ENCODE peak calls at places on chromosome 4, in eight cellular contexts. E is kidney, M is pancreas, W is tibial nerve, I is uterus, X is left ventricle myocardium inferior, F is fibroblast of lung, R is A549. U is an unnamed sample.

GRCh38 chr4:32161382-32161781 is 1441.2 kb downstream of the PCDH7 start:
- DNase-seq in E (no peak), F (peak), W (no peak), I (no peak), M (no peak), X (no peak), R (no peak), U (no peak)

GRCh38 chr4:154004028-154004427 is 215.1 kb upstream of the SFRP2 start:
- DNase-seq in M (no peak), R (no peak), E (no peak), F (peak), I (no peak), X (no peak), W (no peak), U (no peak)

GRCh38 chr4:3250956-3251690 is 2.2 kb downstream of the MSANTD1 start:
- DNase-seq in M (no peak), R (no peak), F (no peak), X (peak), I (peak), E (peak), W (no peak), U (no peak)

GRCh38 chr4:45693746-45694145 is 430.1 kb downstream of the GABRG1 start:
- DNase-seq in X (no peak), E (no peak), M (no peak), W (no peak), I (no peak), R (no peak), F (peak), U (no peak)

GRCh38 chr4:95963456-95963855 is 123.6 kb downstream of the PDHA2 start:
- DNase-seq in I (no peak), E (no peak), X (no peak), M (no peak), F (no peak), R (no peak), W (no peak), U (no peak)

GRCh38 chr4:153577053-153577452 is 107.0 kb upstream of the TLR2 start:
- DNase-seq in I (no peak), X (no peak), W (no peak), F (no peak), E (no peak), R (no peak), M (no peak), U (no peak)

GRCh38 chr4:177005801-177006230 is 213.1 kb upstream of the VEGFC start:
- DNase-seq in X (no peak), W (no peak), F (peak), R (peak), E (no peak), I (no peak), M (no peak), U (peak)

GRCh38 chr4:76703123-76703490 is 194.8 kb downstream of the SOWAHB start:
- DNase-seq in X (no peak), R (peak), E (no peak), W (no peak), M (no peak), F (no peak), I (no peak), U (no peak)

GRCh38 chr4:92235741-92236140 is 68.0 kb upstream of the GRID2 start:
- DNase-seq in X (no peak), W (no peak), E (no peak), I (no peak), F (peak), R (no peak), M (no peak), U (no peak)

GRCh38 chr4:152257601-152258066 is 278.3 kb downstream of the FBXW7 start:
- DNase-seq in X (no peak), E (no peak), W (no peak), M (no peak), I (no peak), F (no peak), R (no peak), U (no peak)

GRCh38 chr4:110959041-110959643 is 336.3 kb upstream of the PITX2 start:
- DNase-seq in E (no peak), X (no peak), M (no peak), W (no peak), I (no peak), F (peak), R (peak), U (no peak)

GRCh38 chr4:152806492-152807125 is 26.9 kb downstream of the ARFIP1 start:
- DNase-seq in E (no peak), I (no peak), M (no peak), F (peak), W (no peak), X (no peak), R (no peak), U (no peak)

GRCh38 chr4:111066887-111067286 is 444.0 kb upstream of the PITX2 start:
- DNase-seq in F (no peak), I (no peak), R (no peak), X (no peak), W (no peak), M (no peak), E (no peak), U (no peak)

GRCh38 chr4:132642196-132642817 is 506.8 kb upstream of the PCDH10 start:
- DNase-seq in X (no peak), M (no peak), F (peak), R (peak), E (no peak), I (no peak), W (peak), U (peak)

GRCh38 chr4:51836531-51836930 is 6.4 kb upstream of the DCUN1D4 start:
- DNase-seq in M (no peak), R (no peak), F (no peak), E (no peak), X (no peak), W (no peak), I (no peak), U (no peak)

GRCh38 chr4:103720661-103721060 is 876 bp upstream of the TACR3 start:
- DNase-seq in F (no peak), R (no peak), I (no peak), M (no peak), X (no peak), W (no peak), E (no peak), U (no peak)

GRCh38 chr4:8314691-8315255 is 45.2 kb downstream of the HTRA3 start:
- DNase-seq in R (no peak), F (no peak), E (no peak), W (no peak), X (no peak), I (peak), M (no peak), U (no peak)

GRCh38 chr4:66376921-66377320 is 706.6 kb upstream of the EPHA5 start:
- DNase-seq in W (no peak), I (no peak), R (no peak), X (no peak), M (no peak), F (no peak), E (no peak), U (no peak)

GRCh38 chr4:65600656-65601055 is 69.6 kb downstream of the EPHA5 start:
- DNase-seq in W (no peak), X (no peak), R (no peak), I (no peak), M (no peak), F (no peak), E (no peak), U (no peak)

GRCh38 chr4:151857368-151857767 is 96.6 kb upstream of the GATB start:
- DNase-seq in X (no peak), F (no peak), R (no peak), I (no peak), M (no peak), E (no peak), W (no peak), U (no peak)

GRCh38 chr4:158182736-158183135 is 9.9 kb upstream of the GASK1B start:
- DNase-seq in M (no peak), X (no peak), R (no peak), F (no peak), E (peak), I (no peak), W (no peak), U (no peak)

GRCh38 chr4:16665942-16666586 is 232.4 kb downstream of the LDB2 start:
- DNase-seq in X (no peak), F (no peak), W (no peak), M (no peak), I (no peak), R (no peak), E (no peak), U (no peak)

GRCh38 chr4:152052431-152053057 is 291.7 kb upstream of the GATB start:
- DNase-seq in X (no peak), F (peak), M (no peak), R (no peak), E (no peak), W (no peak), I (no peak), U (no peak)

GRCh38 chr4:1777822-1778641 is 15.1 kb upstream of the FGFR3 start:
- DNase-seq in W (no peak), I (no peak), X (no peak), E (no peak), F (no peak), M (peak), R (peak), U (no peak)

GRCh38 chr4:155807021-155807420 is 48.2 kb downstream of the GUCY1B1 start:
- DNase-seq in E (no peak), F (peak), I (no peak), R (no peak), X (no peak), M (no peak), W (no peak), U (no peak)

GRCh38 chr4:158781963-158782362 is 13.1 kb downstream of the FNIP2 start:
- DNase-seq in X (no peak), E (no peak), R (no peak), M (no peak), W (no peak), I (no peak), F (no peak), U (no peak)

DNA sequence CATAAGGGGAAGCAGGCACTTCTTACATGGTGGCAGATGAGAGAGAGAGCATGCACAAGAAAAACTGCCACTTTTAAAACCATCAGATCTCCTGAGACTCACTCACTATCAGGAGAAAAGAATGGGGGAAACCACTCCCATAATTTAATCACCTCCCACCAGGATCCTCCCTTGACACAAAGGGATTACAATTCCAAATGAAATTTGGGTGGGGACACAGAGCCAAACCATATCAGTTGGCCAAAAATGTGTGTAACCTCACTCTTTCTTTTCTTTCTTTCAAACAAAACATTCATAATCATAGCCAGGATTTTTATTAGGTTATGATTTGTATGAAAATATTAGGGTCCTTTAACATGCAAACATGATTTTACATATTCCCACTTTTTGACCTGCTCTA is 222.1 kb downstream of the PCDH18 start:
- DNase-seq in E (no peak), M (no peak), X (no peak), I (no peak), W (no peak), F (no peak), R (no peak), U (no peak)
- H3K27ac ChIP-seq in E (no peak), M (no peak), X (peak), I (peak), W (peak), F (peak), R (no peak), U (no peak)

GRCh38 chr4:100311181-100311580 is 120.9 kb upstream of the DDIT4L start:
- DNase-seq in F (no peak), X (no peak), R (peak), E (no peak), W (no peak), I (no peak), M (no peak), U (no peak)
- TF ChIP-seq CTCF in F (no peak), X (no peak), R (no peak), E (peak), W (no peak), I (no peak), M (no peak), U (no peak)

GRCh38 chr4:38320349-38320707 is 343.7 kb upstream of the KLF3 start:
- DNase-seq in W (no peak), R (no peak), X (no peak), E (no peak), M (no peak), F (no peak), I (no peak), U (no peak)
- H3K27ac ChIP-seq in W (peak), R (peak), X (peak), E (no peak), M (peak), F (no peak), I (peak), U (peak)

DNA sequence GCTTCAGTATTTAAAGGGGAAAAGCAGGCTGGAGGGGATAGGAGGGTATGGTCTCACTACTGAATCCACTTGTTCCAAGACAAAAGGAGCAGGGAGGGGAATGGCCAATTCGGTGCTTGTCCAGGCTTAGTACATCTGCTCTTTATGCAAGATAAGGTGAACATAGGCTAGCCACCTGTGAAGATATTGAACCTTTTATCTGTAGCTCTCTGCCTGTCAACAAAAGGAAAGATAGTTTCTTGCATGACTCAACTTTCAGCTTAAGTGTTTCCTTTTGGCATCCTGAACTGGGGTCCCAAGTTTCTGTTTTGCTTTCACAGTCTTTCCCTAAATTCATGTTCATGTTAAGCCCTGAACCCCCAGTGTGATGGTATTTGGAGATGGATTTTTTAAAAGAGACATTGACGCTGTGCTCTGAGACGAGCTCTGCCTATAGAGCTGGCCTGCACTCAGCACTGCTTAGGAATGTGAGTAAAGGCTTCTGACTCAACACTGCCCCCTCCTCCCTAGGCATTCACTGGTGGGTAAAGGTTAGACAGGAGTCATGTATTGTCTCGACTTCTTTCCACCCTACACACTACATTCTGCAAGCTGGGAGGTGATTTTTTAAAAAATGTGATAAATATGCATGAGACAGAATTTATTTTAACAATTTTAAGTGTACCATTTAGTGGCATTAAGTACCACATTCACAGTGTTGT is 28.2 kb downstream of the FAM149A start:
- DNase-seq in F (peak), E (no peak), X (no peak), R (peak), W (no peak), M (no peak), I (no peak), U (no peak)
- TF ChIP-seq CTCF in F (no peak), E (peak), X (peak), R (peak), W (no peak), M (no peak), I (no peak), U (peak)

DNA sequence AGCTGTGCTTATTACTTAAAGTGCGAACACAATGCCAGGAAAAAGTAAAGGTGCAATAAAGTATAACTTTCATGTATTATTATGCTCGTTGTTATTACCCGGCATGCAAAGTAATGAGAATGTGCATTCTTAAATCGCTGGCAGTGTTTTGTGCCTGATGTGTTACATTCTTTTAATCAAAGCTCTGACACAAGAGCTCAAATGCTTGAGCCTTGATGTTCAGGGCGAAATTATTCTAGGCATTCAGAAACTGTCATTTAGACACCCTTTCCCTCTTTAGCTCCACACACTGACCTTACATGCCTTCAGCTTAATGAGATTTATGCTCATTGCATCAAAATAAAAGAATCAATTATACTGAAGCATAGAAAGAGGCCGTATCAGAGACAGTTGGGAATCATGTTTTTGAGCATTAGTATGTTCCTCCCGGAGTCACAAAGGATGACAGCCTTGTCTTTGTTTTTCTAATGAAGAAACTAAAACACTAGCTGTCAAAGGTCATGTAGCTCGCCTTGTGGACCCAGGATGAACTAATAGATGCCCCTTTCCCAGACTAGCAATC is 56.7 kb downstream of the FAM114A1 start:
- DNase-seq in X (no peak), I (no peak), M (no peak), W (no peak), F (no peak), R (no peak), E (no peak), U (no peak)
- H3K27ac ChIP-seq in X (no peak), I (no peak), M (no peak), W (no peak), F (no peak), R (no peak), E (no peak), U (no peak)

GRCh38 chr4:81688085-81688484 is 216.4 kb upstream of the RASGEF1B start:
- DNase-seq in M (no peak), E (no peak), F (peak), I (no peak), W (no peak), R (peak), X (no peak), U (no peak)
- TF ChIP-seq CTCF in M (no peak), E (no peak), F (peak), I (no peak), W (no peak), R (no peak), X (no peak), U (no peak)